ENCODE peak calls at places on chromosomes 7 and 10, in seven cellular contexts. One of them, this sample, is unnamed.

GRCh38 chr10:93566435-93567276 is at the start of gene FFAR4:
- DNase-seq in testis: no peak
- DNase-seq in WTC11: peak; percentile 62
- DNase-seq in dorsolateral prefrontal cortex: no peak
- DNase-seq in LNCaP clone FGC: no peak
- DNase-seq in H9: peak; percentile 64
- DNase-seq in neural crest cell: no peak
- DNase-seq in this sample: peak; percentile 55

GRCh38 chr10:58590152-58590551 is 77.5 kb downstream of the BICC1 start:
- DNase-seq in testis: peak; percentile 72
- DNase-seq in WTC11: no peak
- DNase-seq in dorsolateral prefrontal cortex: no peak
- DNase-seq in LNCaP clone FGC: peak; percentile 54
- DNase-seq in H9: no peak
- DNase-seq in neural crest cell: no peak
- DNase-seq in this sample: no peak

GRCh38 chr10:119416855-119417254 is 125.7 kb downstream of the RGS10 start:
- DNase-seq in testis: peak; percentile 72
- DNase-seq in WTC11: peak; percentile 76
- DNase-seq in dorsolateral prefrontal cortex: no peak
- DNase-seq in LNCaP clone FGC: no peak
- DNase-seq in H9: peak; percentile 80
- DNase-seq in neural crest cell: peak; percentile 53
- DNase-seq in this sample: peak; percentile 67

GRCh38 chr10:43775379-43775778 is 126.7 kb upstream of the ZNF32 start:
- DNase-seq in testis: no peak
- DNase-seq in WTC11: no peak
- DNase-seq in dorsolateral prefrontal cortex: no peak
- DNase-seq in LNCaP clone FGC: no peak
- DNase-seq in H9: no peak
- DNase-seq in neural crest cell: no peak
- DNase-seq in this sample: peak; percentile 37

GRCh38 chr10:104122273-104123107 is 519 bp downstream of the SFR1 start:
- DNase-seq in testis: peak; percentile 48
- DNase-seq in WTC11: no peak
- DNase-seq in dorsolateral prefrontal cortex: no peak
- DNase-seq in LNCaP clone FGC: no peak
- DNase-seq in H9: no peak
- DNase-seq in neural crest cell: no peak
- DNase-seq in this sample: no peak

GRCh38 chr7:102211590-102212550 is 74.8 kb upstream of the SH2B2 start:
- DNase-seq in testis: no peak
- DNase-seq in WTC11: no peak
- DNase-seq in dorsolateral prefrontal cortex: no peak
- DNase-seq in LNCaP clone FGC: no peak
- DNase-seq in H9: no peak
- DNase-seq in neural crest cell: no peak
- DNase-seq in this sample: no peak

GRCh38 chr10:85421421-85421820 is 945.2 kb downstream of the GRID1 start:
- DNase-seq in testis: no peak
- DNase-seq in WTC11: no peak
- DNase-seq in dorsolateral prefrontal cortex: no peak
- DNase-seq in LNCaP clone FGC: no peak
- DNase-seq in H9: no peak
- DNase-seq in neural crest cell: no peak
- DNase-seq in this sample: no peak

GRCh38 chr7:41984888-41985287 is 252.1 kb downstream of the GLI3 start:
- DNase-seq in testis: no peak
- DNase-seq in WTC11: no peak
- DNase-seq in dorsolateral prefrontal cortex: no peak
- DNase-seq in LNCaP clone FGC: no peak
- DNase-seq in H9: no peak
- DNase-seq in neural crest cell: no peak
- DNase-seq in this sample: no peak

GRCh38 chr7:28955723-28956607 is 2.2 kb downstream of the TRIL start:
- DNase-seq in testis: peak; percentile 77
- DNase-seq in WTC11: peak; percentile 86
- DNase-seq in dorsolateral prefrontal cortex: no peak
- DNase-seq in LNCaP clone FGC: no peak
- DNase-seq in H9: peak; percentile 90
- DNase-seq in neural crest cell: peak; percentile 70
- DNase-seq in this sample: peak; percentile 81

GRCh38 chr7:86326847-86327246 is 316.9 kb upstream of the GRM3 start:
- DNase-seq in testis: no peak
- DNase-seq in WTC11: no peak
- DNase-seq in dorsolateral prefrontal cortex: no peak
- DNase-seq in LNCaP clone FGC: no peak
- DNase-seq in H9: no peak
- DNase-seq in neural crest cell: no peak
- DNase-seq in this sample: no peak

GRCh38 chr10:71302874-71303568 is 16.0 kb upstream of the SLC29A3 start:
- DNase-seq in testis: no peak
- DNase-seq in WTC11: no peak
- DNase-seq in dorsolateral prefrontal cortex: no peak
- DNase-seq in LNCaP clone FGC: peak; percentile 53
- DNase-seq in H9: no peak
- DNase-seq in neural crest cell: no peak
- DNase-seq in this sample: no peak

GRCh38 chr10:132458595-132459251 is 61.7 kb downstream of the PWWP2B start:
- DNase-seq in testis: no peak
- DNase-seq in WTC11: peak; percentile 82
- DNase-seq in dorsolateral prefrontal cortex: no peak
- DNase-seq in LNCaP clone FGC: no peak
- DNase-seq in H9: peak; percentile 72
- DNase-seq in neural crest cell: peak; percentile 84
- DNase-seq in this sample: peak; percentile 86

GRCh38 chr10:29067161-29067560 is 221.7 kb upstream of the LYZL1 start:
- DNase-seq in testis: no peak
- DNase-seq in WTC11: no peak
- DNase-seq in dorsolateral prefrontal cortex: no peak
- DNase-seq in LNCaP clone FGC: no peak
- DNase-seq in H9: no peak
- DNase-seq in neural crest cell: no peak
- DNase-seq in this sample: no peak

GRCh38 chr7:127383123-127383835 is 9.2 kb downstream of the ZNF800 start:
- DNase-seq in testis: no peak
- DNase-seq in WTC11: no peak
- DNase-seq in dorsolateral prefrontal cortex: no peak
- DNase-seq in LNCaP clone FGC: no peak
- DNase-seq in H9: no peak
- DNase-seq in neural crest cell: no peak
- DNase-seq in this sample: no peak

GRCh38 chr7:41085244-41085643 is 617.6 kb downstream of the INHBA start:
- DNase-seq in testis: no peak
- DNase-seq in WTC11: no peak
- DNase-seq in dorsolateral prefrontal cortex: no peak
- DNase-seq in LNCaP clone FGC: no peak
- DNase-seq in H9: no peak
- DNase-seq in neural crest cell: no peak
- DNase-seq in this sample: no peak

GRCh38 chr10:61815505-61815904 is 86.0 kb upstream of the ARID5B start:
- DNase-seq in testis: no peak
- DNase-seq in WTC11: no peak
- DNase-seq in dorsolateral prefrontal cortex: no peak
- DNase-seq in LNCaP clone FGC: no peak
- DNase-seq in H9: no peak
- DNase-seq in neural crest cell: no peak
- DNase-seq in this sample: no peak

GRCh38 chr7:158321056-158321700 is 266.4 kb downstream of the PTPRN2 start:
- DNase-seq in testis: no peak
- DNase-seq in WTC11: no peak
- DNase-seq in dorsolateral prefrontal cortex: no peak
- DNase-seq in LNCaP clone FGC: no peak
- DNase-seq in H9: peak; percentile 14
- DNase-seq in neural crest cell: no peak
- DNase-seq in this sample: no peak

GRCh38 chr7:43169076-43169475 is 56.6 kb downstream of the HECW1 start:
- DNase-seq in testis: no peak
- DNase-seq in WTC11: no peak
- DNase-seq in dorsolateral prefrontal cortex: no peak
- DNase-seq in LNCaP clone FGC: no peak
- DNase-seq in H9: no peak
- DNase-seq in neural crest cell: no peak
- DNase-seq in this sample: no peak

GRCh38 chr7:47792521-47793121 is 155.6 kb downstream of the PKD1L1 start:
- DNase-seq in testis: no peak
- DNase-seq in WTC11: no peak
- DNase-seq in dorsolateral prefrontal cortex: no peak
- DNase-seq in LNCaP clone FGC: no peak
- DNase-seq in H9: no peak
- DNase-seq in neural crest cell: no peak
- DNase-seq in this sample: no peak

GRCh38 chr10:88927291-88927690 is 25.3 kb downstream of the ACTA2 start:
- DNase-seq in testis: no peak
- DNase-seq in WTC11: no peak
- DNase-seq in dorsolateral prefrontal cortex: no peak
- DNase-seq in LNCaP clone FGC: no peak
- DNase-seq in H9: no peak
- DNase-seq in neural crest cell: no peak
- DNase-seq in this sample: no peak

GRCh38 chr7:56046728-56047445 is 4.4 kb downstream of the PSPH start:
- DNase-seq in testis: peak; percentile 47
- DNase-seq in WTC11: no peak
- DNase-seq in dorsolateral prefrontal cortex: no peak
- DNase-seq in LNCaP clone FGC: no peak
- DNase-seq in H9: no peak
- DNase-seq in neural crest cell: no peak
- DNase-seq in this sample: no peak

GRCh38 chr10:4804505-4804904 is 21.5 kb upstream of the AKR1E2 start:
- DNase-seq in testis: no peak
- DNase-seq in WTC11: no peak
- DNase-seq in dorsolateral prefrontal cortex: no peak
- DNase-seq in LNCaP clone FGC: no peak
- DNase-seq in H9: no peak
- DNase-seq in neural crest cell: no peak
- DNase-seq in this sample: no peak

GRCh38 chr7:128827248-128827958 is 2.8 kb upstream of the FLNC start:
- DNase-seq in testis: no peak
- DNase-seq in WTC11: no peak
- DNase-seq in dorsolateral prefrontal cortex: no peak
- DNase-seq in LNCaP clone FGC: no peak
- DNase-seq in H9: peak; percentile 59
- DNase-seq in neural crest cell: no peak
- DNase-seq in this sample: peak; percentile 32

GRCh38 chr10:125157473-125157865 is 2.9 kb downstream of the CTBP2 start:
- DNase-seq in testis: peak; percentile 10
- DNase-seq in WTC11: no peak
- DNase-seq in dorsolateral prefrontal cortex: no peak
- DNase-seq in LNCaP clone FGC: no peak
- DNase-seq in H9: no peak
- DNase-seq in neural crest cell: no peak
- DNase-seq in this sample: no peak

GRCh38 chr7:150962743-150963399 is 15.2 kb downstream of the KCNH2 start:
- DNase-seq in testis: peak; percentile 75
- DNase-seq in WTC11: peak; percentile 83
- DNase-seq in dorsolateral prefrontal cortex: peak; percentile 66
- DNase-seq in LNCaP clone FGC: no peak
- DNase-seq in H9: peak; percentile 82
- DNase-seq in neural crest cell: peak; percentile 62
- DNase-seq in this sample: peak; percentile 75

GRCh38 chr7:84110400-84110799 is 84.2 kb downstream of the SEMA3A start:
- DNase-seq in testis: no peak
- DNase-seq in WTC11: no peak
- DNase-seq in dorsolateral prefrontal cortex: no peak
- DNase-seq in LNCaP clone FGC: no peak
- DNase-seq in H9: no peak
- DNase-seq in neural crest cell: no peak
- DNase-seq in this sample: no peak

GRCh38 chr7:90322837-90323236 is 1.7 kb upstream of the FAM237B start:
- DNase-seq in testis: no peak
- DNase-seq in WTC11: no peak
- DNase-seq in dorsolateral prefrontal cortex: no peak
- DNase-seq in LNCaP clone FGC: no peak
- DNase-seq in H9: no peak
- DNase-seq in neural crest cell: no peak
- DNase-seq in this sample: no peak

GRCh38 chr10:102710604-102711003 is 3.6 kb downstream of the ARL3 start:
- DNase-seq in testis: no peak
- DNase-seq in WTC11: no peak
- DNase-seq in dorsolateral prefrontal cortex: no peak
- DNase-seq in LNCaP clone FGC: no peak
- DNase-seq in H9: no peak
- DNase-seq in neural crest cell: no peak
- DNase-seq in this sample: no peak
- TF ChIP-seq CTCF in testis: no peak
- TF ChIP-seq CTCF in WTC11: no peak
- TF ChIP-seq CTCF in dorsolateral prefrontal cortex: no peak
- TF ChIP-seq CTCF in LNCaP clone FGC: no peak
- TF ChIP-seq CTCF in H9: no peak
- TF ChIP-seq CTCF in neural crest cell: no peak
- TF ChIP-seq CTCF in this sample: no peak

DNA sequence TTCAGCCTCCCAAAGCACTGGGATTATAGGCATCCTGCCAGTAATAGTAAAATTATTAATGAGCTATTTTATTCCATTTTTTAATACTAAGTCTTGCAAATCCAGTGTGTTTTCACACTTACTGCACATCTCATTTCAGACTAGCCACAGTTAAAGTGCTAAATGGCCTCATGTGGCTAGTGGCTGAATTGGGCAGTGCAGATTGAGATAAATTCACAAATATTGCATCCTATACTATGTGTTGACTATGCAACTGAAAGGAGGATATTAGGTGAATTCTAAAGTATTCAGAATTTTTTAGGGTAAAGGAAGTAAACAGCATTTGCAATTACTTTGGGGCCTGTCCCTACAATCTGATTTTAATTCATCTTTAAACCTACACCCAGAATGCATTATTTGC is 10.2 kb downstream of the APBB1IP start:
- DNase-seq in testis: no peak
- DNase-seq in WTC11: no peak
- DNase-seq in dorsolateral prefrontal cortex: no peak
- DNase-seq in LNCaP clone FGC: no peak
- DNase-seq in H9: no peak
- DNase-seq in neural crest cell: no peak
- DNase-seq in this sample: no peak
- TF ChIP-seq CTCF in testis: no peak
- TF ChIP-seq CTCF in WTC11: no peak
- TF ChIP-seq CTCF in dorsolateral prefrontal cortex: no peak
- TF ChIP-seq CTCF in LNCaP clone FGC: no peak
- TF ChIP-seq CTCF in H9: no peak
- TF ChIP-seq CTCF in neural crest cell: peak; percentile 28
- TF ChIP-seq CTCF in this sample: no peak

GRCh38 chr7:116802784-116803183 is 59.6 kb upstream of the CAPZA2 start:
- DNase-seq in testis: peak; percentile 25
- DNase-seq in WTC11: no peak
- DNase-seq in dorsolateral prefrontal cortex: no peak
- DNase-seq in LNCaP clone FGC: no peak
- DNase-seq in H9: no peak
- DNase-seq in neural crest cell: peak; percentile 4
- DNase-seq in this sample: no peak
- TF ChIP-seq CTCF in testis: peak; percentile 29
- TF ChIP-seq CTCF in WTC11: peak; percentile 27
- TF ChIP-seq CTCF in dorsolateral prefrontal cortex: peak; percentile 56
- TF ChIP-seq CTCF in LNCaP clone FGC: peak; percentile 28
- TF ChIP-seq CTCF in H9: peak; percentile 65
- TF ChIP-seq CTCF in neural crest cell: peak; percentile 66
- TF ChIP-seq CTCF in this sample: peak; percentile 29

DNA sequence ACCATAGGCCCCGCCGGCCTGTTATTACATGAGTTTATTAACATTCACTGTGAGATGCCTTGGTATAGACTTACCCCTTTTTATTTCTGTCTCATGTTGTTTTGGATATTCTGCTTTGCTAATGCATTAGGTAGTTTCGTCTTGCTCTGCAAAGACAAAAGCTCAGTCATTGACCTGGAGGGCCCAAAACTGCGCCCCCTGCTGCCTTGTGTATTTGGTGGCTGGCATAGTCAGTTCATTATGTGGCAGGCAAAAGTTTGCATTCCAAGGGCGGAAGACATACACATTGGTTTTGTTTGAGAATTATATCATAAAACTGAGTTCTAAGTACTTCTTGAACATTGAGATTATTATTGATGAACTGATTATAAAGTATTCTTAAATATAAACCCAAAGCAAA is 372.5 kb downstream of the SDK1 start:
- DNase-seq in testis: peak; percentile 67
- DNase-seq in WTC11: peak; percentile 81
- DNase-seq in dorsolateral prefrontal cortex: no peak
- DNase-seq in LNCaP clone FGC: peak; percentile 13
- DNase-seq in H9: peak; percentile 66
- DNase-seq in neural crest cell: peak; percentile 27
- DNase-seq in this sample: peak; percentile 42
- TF ChIP-seq CTCF in testis: peak; percentile 20
- TF ChIP-seq CTCF in WTC11: no peak
- TF ChIP-seq CTCF in dorsolateral prefrontal cortex: peak; percentile 38
- TF ChIP-seq CTCF in LNCaP clone FGC: peak; percentile 69
- TF ChIP-seq CTCF in H9: peak; percentile 85
- TF ChIP-seq CTCF in neural crest cell: peak; percentile 54
- TF ChIP-seq CTCF in this sample: peak; percentile 53

This sample was measured in nephron progenitor cell.